ENCODE peak calls at places on chromosome 14, in seven cellular contexts. H is stimulated activated CD4-positive, alpha-beta T cell treated with anti-CD3 and anti-CD28 coated beads, Interleukin-12 subunit alpha, Interleukin-12 subunit beta, amount 100 ng/mL, for 4 hours; C is heart left ventricle; V is B cell; M is hepatocyte; A is ovary; N is heart right ventricle. O is an unnamed sample.

GRCh38 chr14:64708148-64709004 is 4.2 kb downstream of the PLEKHG3 start:
- DNase-seq in H (no peak), C (no peak), V (peak; percentile 46), M (peak; percentile 87), A (peak; percentile 38), N (peak; percentile 24), O (no peak)

GRCh38 chr14:64417042-64417770 is 29.1 kb downstream of the MTHFD1 start:
- DNase-seq in H (no peak), C (no peak), V (no peak), M (no peak), A (no peak), N (no peak), O (no peak)

GRCh38 chr14:20460458-20461229 is 590 bp downstream of the PIP4P1 start:
- DNase-seq in H (peak; percentile 48), C (no peak), V (peak; percentile 93), M (peak; percentile 81), A (no peak), N (no peak), O (no peak)

GRCh38 chr14:20801726-20802125 is 918 bp downstream of the RNASE1 start:
- DNase-seq in H (no peak), C (peak; percentile 32), V (no peak), M (no peak), A (peak; percentile 42), N (peak; percentile 49), O (no peak)

GRCh38 chr14:89379006-89379405 is 38.0 kb downstream of the FOXN3 start:
- DNase-seq in H (no peak), C (no peak), V (no peak), M (no peak), A (no peak), N (no peak), O (no peak)

GRCh38 chr14:68542346-68542745 is 250.5 kb downstream of the ZFP36L1 start:
- DNase-seq in H (no peak), C (no peak), V (no peak), M (no peak), A (no peak), N (no peak), O (no peak)

GRCh38 chr14:64628940-64629403 is 75.3 kb upstream of the PLEKHG3 start:
- DNase-seq in H (no peak), C (no peak), V (no peak), M (peak; percentile 66), A (no peak), N (no peak), O (no peak)

GRCh38 chr14:85417396-85417795 is 112.5 kb upstream of the FLRT2 start:
- DNase-seq in H (no peak), C (no peak), V (no peak), M (no peak), A (no peak), N (no peak), O (no peak)

GRCh38 chr14:89911018-89911919 is 43.3 kb downstream of the EFCAB11 start:
- DNase-seq in H (no peak), C (no peak), V (no peak), M (peak; percentile 58), A (no peak), N (no peak), O (no peak)

GRCh38 chr14:81096656-81097055 is 124.1 kb downstream of the GTF2A1 start:
- DNase-seq in H (no peak), C (no peak), V (no peak), M (no peak), A (no peak), N (no peak), O (no peak)

GRCh38 chr14:33035795-33036194 is 97.1 kb downstream of the NPAS3 start:
- DNase-seq in H (no peak), C (no peak), V (no peak), M (no peak), A (no peak), N (no peak), O (no peak)

GRCh38 chr14:61573748-61574513 is 121.4 kb upstream of the HIF1A start:
- DNase-seq in H (no peak), C (no peak), V (no peak), M (no peak), A (no peak), N (no peak), O (no peak)

GRCh38 chr14:93527076-93527692 is 96.4 kb downstream of the UNC79 start:
- DNase-seq in H (no peak), C (no peak), V (no peak), M (no peak), A (no peak), N (no peak), O (peak; percentile 31)

GRCh38 chr14:100855256-100855930 is 29.5 kb downstream of the MEG3 start:
- DNase-seq in H (no peak), C (no peak), V (no peak), M (no peak), A (no peak), N (no peak), O (no peak)

GRCh38 chr14:73829526-73830431 is 21.9 kb upstream of the PTGR2 start:
- DNase-seq in H (peak; percentile 15), C (no peak), V (no peak), M (peak; percentile 56), A (no peak), N (no peak), O (peak; percentile 77)

GRCh38 chr14:37413050-37413449 is 182.0 kb downstream of the FOXA1 start:
- DNase-seq in H (no peak), C (no peak), V (no peak), M (no peak), A (no peak), N (no peak), O (no peak)

GRCh38 chr14:32050839-32051238 is 26.3 kb upstream of the ARHGAP5 start:
- DNase-seq in H (no peak), C (no peak), V (no peak), M (no peak), A (no peak), N (no peak), O (no peak)

GRCh38 chr14:73913256-73913655 is 26.6 kb downstream of the ZNF410 start:
- DNase-seq in H (no peak), C (no peak), V (no peak), M (peak; percentile 16), A (no peak), N (no peak), O (no peak)

GRCh38 chr14:67133595-67134441 is 55.4 kb upstream of the GARIN2 start:
- DNase-seq in H (no peak), C (no peak), V (no peak), M (no peak), A (no peak), N (no peak), O (no peak)

GRCh38 chr14:99137913-99138571 is 134.0 kb downstream of the BCL11B start:
- DNase-seq in H (no peak), C (no peak), V (no peak), M (no peak), A (no peak), N (no peak), O (no peak)

GRCh38 chr14:51652168-51653095 is 722 bp downstream of the FRMD6 start:
- DNase-seq in H (peak; percentile 21), C (peak; percentile 61), V (no peak), M (no peak), A (peak; percentile 62), N (peak; percentile 36), O (peak; percentile 54)

GRCh38 chr14:33891700-33892099 is 59.2 kb downstream of the EGLN3 start:
- DNase-seq in H (no peak), C (no peak), V (no peak), M (no peak), A (no peak), N (no peak), O (no peak)

GRCh38 chr14:41605550-41606248 is 977 bp upstream of the LRFN5 start:
- DNase-seq in H (no peak), C (no peak), V (no peak), M (peak; percentile 56), A (peak; percentile 36), N (no peak), O (peak; percentile 34)

GRCh38 chr14:90726656-90727055 is 89.6 kb downstream of the TTC7B start:
- DNase-seq in H (no peak), C (peak; percentile 33), V (no peak), M (peak; percentile 74), A (no peak), N (no peak), O (no peak)

GRCh38 chr14:104786726-104787675 is 8.5 kb downstream of the AKT1 start:
- DNase-seq in H (no peak), C (no peak), V (no peak), M (no peak), A (no peak), N (no peak), O (no peak)

GRCh38 chr14:99274346-99275221 is 2.6 kb upstream of the BCL11B start:
- DNase-seq in H (no peak), C (no peak), V (no peak), M (peak; percentile 93), A (peak; percentile 79), N (peak; percentile 41), O (peak; percentile 67)

GRCh38 chr14:63388766-63389431 is 70.2 kb upstream of the GPHB5 start:
- DNase-seq in H (peak; percentile 56), C (peak; percentile 47), V (peak; percentile 53), M (peak; percentile 70), A (peak; percentile 69), N (peak; percentile 51), O (peak; percentile 28)

GRCh38 chr14:52014601-52015267 is 25.4 kb downstream of the RTRAF start:
- DNase-seq in H (no peak), C (peak; percentile 80), V (no peak), M (no peak), A (no peak), N (peak; percentile 54), O (no peak)

GRCh38 chr14:42556551-42556950 is 949.9 kb downstream of the LRFN5 start:
- DNase-seq in H (no peak), C (no peak), V (no peak), M (no peak), A (no peak), N (no peak), O (no peak)

GRCh38 chr14:20278414-20278813 is 27.3 kb downstream of the TTC5 start:
- DNase-seq in H (no peak), C (no peak), V (no peak), M (peak; percentile 10), A (no peak), N (peak; percentile 26), O (no peak)

GRCh38 chr14:102915292-102916110 is 7.0 kb upstream of the AMN start:
- DNase-seq in H (no peak), C (no peak), V (no peak), M (no peak), A (no peak), N (no peak), O (peak; percentile 34)

GRCh38 chr14:76396714-76397187 is 20.8 kb downstream of the ESRRB start:
- DNase-seq in H (no peak), C (no peak), V (no peak), M (no peak), A (no peak), N (no peak), O (no peak)

GRCh38 chr14:62179367-62180018 is 417.3 kb downstream of the SNAPC1 start:
- DNase-seq in H (no peak), C (no peak), V (peak; percentile 11), M (peak; percentile 85), A (no peak), N (no peak), O (peak; percentile 23)

GRCh38 chr14:35257809-35258208 is 34.4 kb upstream of the PSMA6 start:
- DNase-seq in H (no peak), C (no peak), V (no peak), M (no peak), A (no peak), N (no peak), O (no peak)

GRCh38 chr14:80959448-80960006 is 4.1 kb downstream of the TSHR start:
- DNase-seq in H (no peak), C (no peak), V (peak; percentile 75), M (no peak), A (no peak), N (no peak), O (peak; percentile 65)

GRCh38 chr14:55481769-55482168 is 41.4 kb upstream of the TBPL2 start:
- DNase-seq in H (no peak), C (no peak), V (no peak), M (no peak), A (no peak), N (no peak), O (no peak)

O was measured in GM13977.